ENCODE peak calls at places on chromosomes 4 and X, in nine cellular contexts. S is IMR-90, A is BE2C, B is uterus, X is colonic mucosa, N is lower lobe of right lung, J is cardiac fibroblast, K is cardiac muscle cell, I is A549. G is an unnamed sample.

GRCh38 chrX:132877954-132878536 is 80.4 kb downstream of the HS6ST2 start:
- DNase-seq in X (no peak), N (no peak), I (no peak), S (no peak), B (no peak), A (no peak), J (no peak), K (no peak), G (no peak)

GRCh38 chr4:23999714-24000113 is 109.9 kb upstream of the PPARGC1A start:
- DNase-seq in N (no peak), J (no peak), A (no peak), X (no peak), B (no peak), S (peak), K (no peak), I (no peak), G (no peak)

GRCh38 chrX:120761810-120762209 is 113.9 kb downstream of the CT47B1 start:
- DNase-seq in X (no peak), I (no peak), B (peak), S (peak), K (peak), A (no peak), N (no peak), J (peak), G (peak)

GRCh38 chr4:128228778-128229457 is 58.7 kb downstream of the PGRMC2 start:
- DNase-seq in S (peak), A (no peak), B (no peak), X (no peak), I (no peak), J (peak), N (no peak), K (peak), G (peak)

GRCh38 chr4:184648220-184649025 is 824 bp downstream of the CASP3 start:
- DNase-seq in A (peak), I (peak), N (peak), X (peak), S (peak), J (peak), B (peak), K (peak), G (peak)

GRCh38 chrX:70437921-70438665 is 6.5 kb upstream of the DLG3 start:
- DNase-seq in B (no peak), I (no peak), A (no peak), K (no peak), N (no peak), X (no peak), S (peak), J (no peak), G (no peak)

GRCh38 chr4:79413486-79413885 is 5.5 kb upstream of the GK2 start:
- DNase-seq in B (no peak), X (no peak), N (no peak), S (no peak), I (no peak), A (no peak), K (no peak), J (no peak), G (no peak)

GRCh38 chr4:104494822-104495559 is at the start of gene CXXC4:
- DNase-seq in I (peak), S (peak), B (peak), K (peak), J (peak), A (peak), X (peak), N (peak), G (peak)

GRCh38 chrX:104306180-104306579 is 51.4 kb upstream of the ESX1 start:
- DNase-seq in K (no peak), N (no peak), X (no peak), B (no peak), A (no peak), S (no peak), I (no peak), J (no peak), G (no peak)

GRCh38 chrX:104307341-104307740 is 52.6 kb upstream of the ESX1 start:
- DNase-seq in B (no peak), I (no peak), A (no peak), S (no peak), K (no peak), X (no peak), J (no peak), N (no peak), G (no peak)

GRCh38 chrX:104309169-104309568 is 54.4 kb upstream of the ESX1 start:
- DNase-seq in N (no peak), X (no peak), K (no peak), I (no peak), B (no peak), A (no peak), J (no peak), S (no peak), G (no peak)

GRCh38 chrX:104310657-104311056 is 55.9 kb upstream of the ESX1 start:
- DNase-seq in A (no peak), J (no peak), S (no peak), N (no peak), K (no peak), B (no peak), I (no peak), X (no peak), G (no peak)

GRCh38 chrX:104310084-104310483 is 55.4 kb upstream of the ESX1 start:
- DNase-seq in K (peak), S (peak), N (no peak), A (no peak), I (no peak), B (no peak), J (peak), X (no peak), G (peak)
- TF ChIP-seq CTCF in K (peak), S (peak), N (no peak), A (peak), I (peak), B (peak), J (peak), X (no peak), G (peak)

DNA sequence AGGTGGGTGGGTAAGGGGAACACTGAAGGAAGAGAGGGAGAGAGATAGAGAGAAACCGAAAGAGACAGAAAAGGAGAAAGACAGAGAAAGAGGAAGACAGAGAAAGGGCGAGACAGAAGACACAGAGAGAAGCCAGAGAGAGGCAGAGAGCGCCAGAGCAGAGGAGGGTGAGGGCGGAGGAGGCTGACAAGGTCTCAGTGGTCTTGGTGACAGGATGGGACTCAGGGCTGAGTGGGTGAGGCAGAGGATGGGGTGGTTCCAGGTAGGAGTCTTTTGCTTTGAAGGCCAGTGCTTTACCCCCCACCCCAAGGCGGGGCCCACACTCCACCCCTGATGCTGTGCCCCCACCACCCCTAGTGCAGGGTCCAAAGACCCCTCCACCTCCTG is 1.1 kb downstream of the IQSEC2 start:
- DNase-seq in X (no peak), J (no peak), A (no peak), B (no peak), I (no peak), S (no peak), N (no peak), K (no peak), G (no peak)
- H3K4me3 ChIP-seq in X (peak), J (peak), A (no peak), B (peak), I (peak), S (no peak), N (peak), K (no peak), G (peak)

GRCh38 chr4:829761-830655 is 4.1 kb upstream of the CPLX1 start:
- DNase-seq in I (no peak), A (no peak), S (no peak), X (no peak), N (peak), B (no peak), K (no peak), J (no peak), G (no peak)

GRCh38 chr4:828641-829271 is 2.8 kb upstream of the CPLX1 start:
- DNase-seq in S (no peak), A (no peak), I (peak), B (no peak), J (peak), N (peak), X (no peak), K (peak), G (no peak)

GRCh38 chr4:830776-831482 is 5.0 kb upstream of the CPLX1 start:
- DNase-seq in I (no peak), X (no peak), S (no peak), K (no peak), N (peak), A (no peak), B (no peak), J (no peak), G (no peak)

GRCh38 chr4:827209-828081 is 1.5 kb upstream of the CPLX1 start:
- DNase-seq in I (no peak), N (peak), K (no peak), X (no peak), S (no peak), J (no peak), A (peak), B (no peak), G (no peak)

GRCh38 chr4:829291-829690 is 3.4 kb upstream of the CPLX1 start:
- DNase-seq in X (no peak), A (no peak), J (no peak), S (no peak), K (no peak), I (no peak), N (peak), B (no peak), G (no peak)
- TF ChIP-seq CTCF in X (no peak), A (no peak), J (no peak), S (no peak), K (no peak), I (no peak), N (no peak), B (no peak), G (no peak)

GRCh38 chr4:168879178-168879577 is 130.9 kb downstream of the CBR4 start:
- DNase-seq in K (no peak), B (no peak), X (no peak), N (no peak), J (no peak), A (no peak), S (no peak), I (no peak), G (no peak)

GRCh38 chr4:168876106-168876505 is 133.9 kb downstream of the CBR4 start:
- DNase-seq in S (no peak), N (no peak), K (no peak), X (no peak), B (no peak), J (no peak), I (no peak), A (no peak), G (peak)

GRCh38 chr4:168877779-168878491 is 132.1 kb downstream of the CBR4 start:
- DNase-seq in N (peak), B (no peak), J (peak), I (no peak), X (peak), K (peak), A (peak), S (no peak), G (peak)

GRCh38 chr4:168880087-168880675 is 129.9 kb downstream of the CBR4 start:
- DNase-seq in N (no peak), X (no peak), J (no peak), B (no peak), K (peak), A (no peak), I (no peak), S (peak), G (peak)

GRCh38 chr4:168877407-168877778 is 132.7 kb downstream of the CBR4 start:
- DNase-seq in B (no peak), I (no peak), S (no peak), J (no peak), A (no peak), X (no peak), N (no peak), K (no peak), G (peak)
- H3K4me3 ChIP-seq in B (no peak), I (no peak), S (no peak), J (peak), A (peak), X (no peak), N (peak), K (no peak), G (peak)

DNA sequence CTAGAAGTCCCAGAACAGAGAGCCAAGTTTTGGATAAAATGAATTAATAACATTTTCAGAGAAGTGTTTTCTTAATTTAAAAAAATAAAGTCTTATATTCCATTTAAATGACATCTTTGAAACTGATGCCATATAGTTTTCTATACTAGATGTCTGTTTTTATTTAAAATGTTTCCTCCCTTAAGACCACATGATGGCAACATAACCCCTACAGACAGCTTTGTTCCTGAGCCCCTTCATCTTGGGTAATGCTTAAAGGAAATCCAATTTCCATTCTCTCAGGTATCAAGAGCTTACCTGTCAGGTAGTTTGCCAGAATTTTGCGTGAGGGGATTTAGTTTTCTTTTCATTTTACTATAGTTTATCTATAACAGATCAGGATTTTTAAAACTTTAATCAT is 181.4 kb upstream of the UGT8 start:
- DNase-seq in A (no peak), B (no peak), S (no peak), N (no peak), I (no peak), J (no peak), K (no peak), X (no peak), G (no peak)
- TF ChIP-seq CTCF in A (no peak), B (no peak), S (no peak), N (no peak), I (no peak), J (no peak), K (no peak), X (no peak), G (no peak)

GRCh38 chr4:62018537-62018936 is 818.4 kb downstream of the ADGRL3 start:
- DNase-seq in S (no peak), N (no peak), K (no peak), I (no peak), X (no peak), A (no peak), B (no peak), J (no peak), G (no peak)

GRCh38 chr4:62028758-62029157 is 828.6 kb downstream of the ADGRL3 start:
- DNase-seq in S (no peak), X (no peak), N (no peak), A (no peak), B (no peak), K (no peak), I (no peak), J (no peak), G (no peak)

GRCh38 chr4:62023633-62024032 is 823.5 kb downstream of the ADGRL3 start:
- DNase-seq in J (no peak), A (no peak), X (no peak), S (no peak), K (no peak), I (no peak), N (no peak), B (no peak), G (no peak)
- H3K4me3 ChIP-seq in J (no peak), A (no peak), X (no peak), S (no peak), K (no peak), I (no peak), N (no peak), B (no peak), G (no peak)